ENCODE peak calls at places on chromosome 2, in six cellular contexts. One of them, this sample, is unnamed. For H3K4me1, the result is how much of the 10 kb centered on the place peaks cover.

GRCh38 chr2:222526480-222527277 is 102.3 kb downstream of the SGPP2 start:
- DNase-seq in esophagus squamous epithelium: no peak
- DNase-seq in psoas muscle: no peak
- DNase-seq in vagina: no peak
- DNase-seq in neural progenitor cell: no peak
- DNase-seq in uterus: no peak
- DNase-seq in this sample: no peak

GRCh38 chr2:101509498-101510274 is 34.8 kb upstream of the RFX8 start:
- DNase-seq in esophagus squamous epithelium: no peak
- DNase-seq in psoas muscle: no peak
- DNase-seq in vagina: no peak
- DNase-seq in neural progenitor cell: no peak
- DNase-seq in uterus: peak
- DNase-seq in this sample: no peak

GRCh38 chr2:220835563-220835962 is 736.5 kb downstream of the EPHA4 start:
- DNase-seq in esophagus squamous epithelium: no peak
- DNase-seq in psoas muscle: no peak
- DNase-seq in vagina: no peak
- DNase-seq in neural progenitor cell: no peak
- DNase-seq in uterus: no peak
- DNase-seq in this sample: no peak

GRCh38 chr2:104857262-104858221 is 3.6 kb downstream of the POU3F3 start:
- DNase-seq in esophagus squamous epithelium: no peak
- DNase-seq in psoas muscle: no peak
- DNase-seq in vagina: no peak
- DNase-seq in neural progenitor cell: peak
- DNase-seq in uterus: no peak
- DNase-seq in this sample: no peak

GRCh38 chr2:120846406-120847095 is 110.9 kb downstream of the GLI2 start:
- DNase-seq in esophagus squamous epithelium: no peak
- DNase-seq in psoas muscle: peak
- DNase-seq in vagina: no peak
- DNase-seq in neural progenitor cell: no peak
- DNase-seq in uterus: no peak
- DNase-seq in this sample: peak

GRCh38 chr2:99198103-99198841 is 17.3 kb downstream of the MRPL30 start:
- DNase-seq in esophagus squamous epithelium: no peak
- DNase-seq in psoas muscle: no peak
- DNase-seq in vagina: no peak
- DNase-seq in neural progenitor cell: no peak
- DNase-seq in uterus: no peak
- DNase-seq in this sample: no peak

GRCh38 chr2:67560818-67561221 is 163.7 kb downstream of the ETAA1 start:
- DNase-seq in esophagus squamous epithelium: no peak
- DNase-seq in psoas muscle: no peak
- DNase-seq in vagina: no peak
- DNase-seq in neural progenitor cell: no peak
- DNase-seq in uterus: no peak
- DNase-seq in this sample: no peak

GRCh38 chr2:206031162-206031784 is 54.7 kb downstream of the INO80D start:
- DNase-seq in esophagus squamous epithelium: no peak
- DNase-seq in psoas muscle: no peak
- DNase-seq in vagina: no peak
- DNase-seq in neural progenitor cell: no peak
- DNase-seq in uterus: no peak
- DNase-seq in this sample: no peak

GRCh38 chr2:30662268-30663131 is 144.7 kb downstream of the CAPN13 start:
- DNase-seq in esophagus squamous epithelium: no peak
- DNase-seq in psoas muscle: no peak
- DNase-seq in vagina: peak
- DNase-seq in neural progenitor cell: no peak
- DNase-seq in uterus: no peak
- DNase-seq in this sample: no peak

GRCh38 chr2:207252979-207253640 is 87.4 kb upstream of the KLF7 start:
- DNase-seq in esophagus squamous epithelium: no peak
- DNase-seq in psoas muscle: no peak
- DNase-seq in vagina: no peak
- DNase-seq in neural progenitor cell: no peak
- DNase-seq in uterus: no peak
- DNase-seq in this sample: no peak

GRCh38 chr2:143608758-143609157 is 479.5 kb downstream of the ARHGAP15 start:
- DNase-seq in esophagus squamous epithelium: no peak
- DNase-seq in psoas muscle: no peak
- DNase-seq in vagina: no peak
- DNase-seq in neural progenitor cell: no peak
- DNase-seq in uterus: no peak
- DNase-seq in this sample: no peak

GRCh38 chr2:189504238-189504637 is 63.0 kb downstream of the WDR75 start:
- DNase-seq in esophagus squamous epithelium: no peak
- DNase-seq in psoas muscle: no peak
- DNase-seq in vagina: no peak
- DNase-seq in neural progenitor cell: no peak
- DNase-seq in uterus: no peak
- DNase-seq in this sample: no peak

GRCh38 chr2:42493885-42494433 is at the start of gene KCNG3:
- DNase-seq in esophagus squamous epithelium: no peak
- DNase-seq in psoas muscle: peak
- DNase-seq in vagina: no peak
- DNase-seq in neural progenitor cell: peak
- DNase-seq in uterus: peak
- DNase-seq in this sample: no peak

GRCh38 chr2:37625781-37626548 is 45.5 kb downstream of the CDC42EP3 start:
- DNase-seq in esophagus squamous epithelium: no peak
- DNase-seq in psoas muscle: no peak
- DNase-seq in vagina: no peak
- DNase-seq in neural progenitor cell: no peak
- DNase-seq in uterus: peak
- DNase-seq in this sample: no peak

GRCh38 chr2:75792146-75792545 is 81.4 kb upstream of the GCFC2 start:
- DNase-seq in esophagus squamous epithelium: no peak
- DNase-seq in psoas muscle: no peak
- DNase-seq in vagina: no peak
- DNase-seq in neural progenitor cell: no peak
- DNase-seq in uterus: no peak
- DNase-seq in this sample: no peak

GRCh38 chr2:64914735-64915509 is 74.3 kb upstream of the SLC1A4 start:
- DNase-seq in esophagus squamous epithelium: no peak
- DNase-seq in psoas muscle: no peak
- DNase-seq in vagina: no peak
- DNase-seq in neural progenitor cell: no peak
- DNase-seq in uterus: peak
- DNase-seq in this sample: no peak

GRCh38 chr2:32516567-32516966 is 111.3 kb upstream of the TTC27 start:
- DNase-seq in esophagus squamous epithelium: no peak
- DNase-seq in psoas muscle: no peak
- DNase-seq in vagina: no peak
- DNase-seq in neural progenitor cell: no peak
- DNase-seq in uterus: no peak
- DNase-seq in this sample: no peak

GRCh38 chr2:225788571-225788970 is 389.1 kb downstream of the NYAP2 start:
- DNase-seq in esophagus squamous epithelium: no peak
- DNase-seq in psoas muscle: no peak
- DNase-seq in vagina: no peak
- DNase-seq in neural progenitor cell: no peak
- DNase-seq in uterus: no peak
- DNase-seq in this sample: no peak

GRCh38 chr2:231684314-231685223 is 23.8 kb upstream of the PTMA start:
- DNase-seq in esophagus squamous epithelium: no peak
- DNase-seq in psoas muscle: no peak
- DNase-seq in vagina: no peak
- DNase-seq in neural progenitor cell: peak
- DNase-seq in uterus: no peak
- DNase-seq in this sample: no peak

GRCh38 chr2:107790837-107791236 is 35.9 kb upstream of the RGPD4 start:
- DNase-seq in esophagus squamous epithelium: no peak
- DNase-seq in psoas muscle: no peak
- DNase-seq in vagina: no peak
- DNase-seq in neural progenitor cell: no peak
- DNase-seq in uterus: no peak
- DNase-seq in this sample: no peak

GRCh38 chr2:215736653-215737290 is 276.6 kb downstream of the MREG start:
- DNase-seq in esophagus squamous epithelium: no peak
- DNase-seq in psoas muscle: no peak
- DNase-seq in vagina: no peak
- DNase-seq in neural progenitor cell: peak
- DNase-seq in uterus: no peak
- DNase-seq in this sample: no peak

GRCh38 chr2:128288781-128289180 is 29.9 kb downstream of the HS6ST1 start:
- DNase-seq in esophagus squamous epithelium: no peak
- DNase-seq in psoas muscle: peak
- DNase-seq in vagina: no peak
- DNase-seq in neural progenitor cell: no peak
- DNase-seq in uterus: no peak
- DNase-seq in this sample: no peak

GRCh38 chr2:48452108-48452507 is 77.8 kb upstream of the STON1 start:
- DNase-seq in esophagus squamous epithelium: no peak
- DNase-seq in psoas muscle: no peak
- DNase-seq in vagina: no peak
- DNase-seq in neural progenitor cell: peak
- DNase-seq in uterus: no peak
- DNase-seq in this sample: no peak

GRCh38 chr2:1709335-1709605 is 35.0 kb downstream of the PXDN start:
- DNase-seq in esophagus squamous epithelium: no peak
- DNase-seq in psoas muscle: no peak
- DNase-seq in vagina: no peak
- DNase-seq in neural progenitor cell: no peak
- DNase-seq in uterus: no peak
- DNase-seq in this sample: no peak

GRCh38 chr2:55232863-55233657 is 572 bp downstream of the RPS27A start:
- DNase-seq in esophagus squamous epithelium: no peak
- DNase-seq in psoas muscle: peak
- DNase-seq in vagina: no peak
- DNase-seq in neural progenitor cell: peak
- DNase-seq in uterus: peak
- DNase-seq in this sample: no peak

GRCh38 chr2:86072271-86072858 is 33.3 kb downstream of the POLR1A start:
- DNase-seq in esophagus squamous epithelium: no peak
- DNase-seq in psoas muscle: peak
- DNase-seq in vagina: no peak
- DNase-seq in neural progenitor cell: no peak
- DNase-seq in uterus: peak
- DNase-seq in this sample: no peak

GRCh38 chr2:190267302-190267701 is 52.3 kb downstream of the HIBCH start:
- DNase-seq in esophagus squamous epithelium: no peak
- DNase-seq in psoas muscle: no peak
- DNase-seq in vagina: no peak
- DNase-seq in neural progenitor cell: no peak
- DNase-seq in uterus: no peak
- DNase-seq in this sample: no peak

GRCh38 chr2:8488001-8488738 is 193.7 kb upstream of the ID2 start:
- DNase-seq in esophagus squamous epithelium: no peak
- DNase-seq in psoas muscle: no peak
- DNase-seq in vagina: no peak
- DNase-seq in neural progenitor cell: peak
- DNase-seq in uterus: no peak
- DNase-seq in this sample: no peak

GRCh38 chr2:238149841-238150572 is 8.8 kb upstream of the ERFE start:
- DNase-seq in esophagus squamous epithelium: no peak
- DNase-seq in psoas muscle: peak
- DNase-seq in vagina: no peak
- DNase-seq in neural progenitor cell: no peak
- DNase-seq in uterus: no peak
- DNase-seq in this sample: no peak

GRCh38 chr2:8267103-8267502 is 414.8 kb upstream of the ID2 start:
- DNase-seq in esophagus squamous epithelium: no peak
- DNase-seq in psoas muscle: no peak
- DNase-seq in vagina: no peak
- DNase-seq in neural progenitor cell: no peak
- DNase-seq in uterus: no peak
- DNase-seq in this sample: no peak

GRCh38 chr2:109237792-109238191 is 108.8 kb downstream of the SH3RF3 start:
- DNase-seq in esophagus squamous epithelium: no peak
- DNase-seq in psoas muscle: no peak
- DNase-seq in vagina: no peak
- DNase-seq in neural progenitor cell: no peak
- DNase-seq in uterus: no peak
- DNase-seq in this sample: no peak
- H3K4me1 ChIP-seq in esophagus squamous epithelium: half or more
- H3K4me1 ChIP-seq in psoas muscle: under half
- H3K4me1 ChIP-seq in vagina: under half
- H3K4me1 ChIP-seq in neural progenitor cell: under half
- H3K4me1 ChIP-seq in uterus: under half
- H3K4me1 ChIP-seq in this sample: half or more

GRCh38 chr2:223613017-223613950 is 11.1 kb upstream of the SCG2 start:
- DNase-seq in esophagus squamous epithelium: no peak
- DNase-seq in psoas muscle: peak
- DNase-seq in vagina: peak
- DNase-seq in neural progenitor cell: peak
- DNase-seq in uterus: peak
- DNase-seq in this sample: peak
- TF ChIP-seq CTCF in esophagus squamous epithelium: no peak
- TF ChIP-seq CTCF in psoas muscle: no peak
- TF ChIP-seq CTCF in vagina: no peak
- TF ChIP-seq CTCF in neural progenitor cell: no peak
- TF ChIP-seq CTCF in uterus: no peak
- TF ChIP-seq CTCF in this sample: no peak

GRCh38 chr2:172230301-172230700 is 127.6 kb upstream of the DLX2 start:
- DNase-seq in esophagus squamous epithelium: no peak
- DNase-seq in psoas muscle: no peak
- DNase-seq in vagina: no peak
- DNase-seq in neural progenitor cell: no peak
- DNase-seq in uterus: no peak
- DNase-seq in this sample: no peak
- H3K4me1 ChIP-seq in esophagus squamous epithelium: half or more
- H3K4me1 ChIP-seq in psoas muscle: under half
- H3K4me1 ChIP-seq in vagina: under half
- H3K4me1 ChIP-seq in neural progenitor cell: under half
- H3K4me1 ChIP-seq in uterus: under half
- H3K4me1 ChIP-seq in this sample: half or more

DNA sequence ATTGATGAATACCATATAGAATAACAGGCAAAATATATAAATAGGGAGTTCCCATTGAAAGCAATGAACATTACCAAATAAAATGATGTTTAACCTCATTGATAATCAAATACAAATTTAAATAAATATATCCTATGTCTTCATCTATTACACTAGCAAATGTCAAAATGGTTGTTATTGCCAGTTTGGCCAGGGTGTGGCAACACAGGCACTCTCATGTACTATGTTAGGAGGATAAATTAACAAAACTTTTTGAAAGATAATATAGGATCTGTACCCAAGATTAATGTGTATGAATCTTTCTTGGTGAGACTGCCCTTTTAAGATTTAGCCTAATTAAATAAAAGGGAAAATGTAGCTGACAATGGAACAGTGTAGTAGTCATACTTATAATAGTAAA is 659.3 kb downstream of the ERBB4 start:
- DNase-seq in esophagus squamous epithelium: no peak
- DNase-seq in psoas muscle: no peak
- DNase-seq in vagina: no peak
- DNase-seq in neural progenitor cell: peak
- DNase-seq in uterus: no peak
- DNase-seq in this sample: no peak
- TF ChIP-seq CTCF in esophagus squamous epithelium: no peak
- TF ChIP-seq CTCF in psoas muscle: peak
- TF ChIP-seq CTCF in vagina: no peak
- TF ChIP-seq CTCF in neural progenitor cell: peak
- TF ChIP-seq CTCF in uterus: no peak
- TF ChIP-seq CTCF in this sample: peak

GRCh38 chr2:73990531-73990930 is 5.8 kb downstream of the TET3 start:
- DNase-seq in esophagus squamous epithelium: no peak
- DNase-seq in psoas muscle: no peak
- DNase-seq in vagina: no peak
- DNase-seq in neural progenitor cell: no peak
- DNase-seq in uterus: no peak
- DNase-seq in this sample: no peak
- H3K4me1 ChIP-seq in esophagus squamous epithelium: half or more
- H3K4me1 ChIP-seq in psoas muscle: under half
- H3K4me1 ChIP-seq in vagina: half or more
- H3K4me1 ChIP-seq in neural progenitor cell: under half
- H3K4me1 ChIP-seq in uterus: under half
- H3K4me1 ChIP-seq in this sample: half or more